ENCODE peak calls at places on chromosomes 5 and 9, in nine cellular contexts. One of them, this sample, is unnamed. For H3K4me1, the result is how much of the 10 kb centered on the place peaks cover.

GRCh38 chr5:34699155-34700077 is 43.3 kb downstream of the RAI14 start:
- DNase-seq in aorta: no peak
- DNase-seq in endodermal cell: peak
- DNase-seq in hepatocyte: peak
- DNase-seq in stomach: peak
- DNase-seq in small intestine: peak
- DNase-seq in transverse colon: peak
- DNase-seq in neuronal stem cell: no peak
- DNase-seq in OCI-LY7: no peak
- DNase-seq in this sample: peak

GRCh38 chr9:14131353-14132088 is 182.4 kb downstream of the NFIB start:
- DNase-seq in aorta: no peak
- DNase-seq in endodermal cell: no peak
- DNase-seq in hepatocyte: no peak
- DNase-seq in stomach: no peak
- DNase-seq in small intestine: no peak
- DNase-seq in transverse colon: no peak
- DNase-seq in neuronal stem cell: no peak
- DNase-seq in OCI-LY7: no peak
- DNase-seq in this sample: no peak

GRCh38 chr9:137619240-137620090 is 660 bp downstream of the EHMT1 start:
- DNase-seq in aorta: peak
- DNase-seq in endodermal cell: no peak
- DNase-seq in hepatocyte: peak
- DNase-seq in stomach: peak
- DNase-seq in small intestine: peak
- DNase-seq in transverse colon: peak
- DNase-seq in neuronal stem cell: no peak
- DNase-seq in OCI-LY7: peak
- DNase-seq in this sample: peak

GRCh38 chr9:119639287-119639955 is 270.2 kb upstream of the BRINP1 start:
- DNase-seq in aorta: no peak
- DNase-seq in endodermal cell: peak
- DNase-seq in hepatocyte: peak
- DNase-seq in stomach: no peak
- DNase-seq in small intestine: no peak
- DNase-seq in transverse colon: no peak
- DNase-seq in neuronal stem cell: peak
- DNase-seq in OCI-LY7: no peak
- DNase-seq in this sample: no peak

GRCh38 chr9:81183763-81184162 is 505.6 kb downstream of the TLE1 start:
- DNase-seq in aorta: no peak
- DNase-seq in endodermal cell: no peak
- DNase-seq in hepatocyte: no peak
- DNase-seq in stomach: no peak
- DNase-seq in small intestine: no peak
- DNase-seq in transverse colon: no peak
- DNase-seq in neuronal stem cell: no peak
- DNase-seq in OCI-LY7: no peak
- DNase-seq in this sample: no peak

GRCh38 chr5:95029569-95030366 is 255.1 kb downstream of the MCTP1 start:
- DNase-seq in aorta: no peak
- DNase-seq in endodermal cell: no peak
- DNase-seq in hepatocyte: no peak
- DNase-seq in stomach: no peak
- DNase-seq in small intestine: no peak
- DNase-seq in transverse colon: no peak
- DNase-seq in neuronal stem cell: no peak
- DNase-seq in OCI-LY7: no peak
- DNase-seq in this sample: no peak

GRCh38 chr5:135458921-135459331 is 6.8 kb upstream of the TIFAB start:
- DNase-seq in aorta: peak
- DNase-seq in endodermal cell: no peak
- DNase-seq in hepatocyte: no peak
- DNase-seq in stomach: peak
- DNase-seq in small intestine: peak
- DNase-seq in transverse colon: peak
- DNase-seq in neuronal stem cell: no peak
- DNase-seq in OCI-LY7: no peak
- DNase-seq in this sample: no peak

GRCh38 chr9:130740218-130741023 is 46.8 kb downstream of the EXOSC2 start:
- DNase-seq in aorta: no peak
- DNase-seq in endodermal cell: no peak
- DNase-seq in hepatocyte: no peak
- DNase-seq in stomach: no peak
- DNase-seq in small intestine: peak
- DNase-seq in transverse colon: no peak
- DNase-seq in neuronal stem cell: no peak
- DNase-seq in OCI-LY7: no peak
- DNase-seq in this sample: no peak

GRCh38 chr5:180631549-180632392 is 17.6 kb downstream of the FLT4 start:
- DNase-seq in aorta: no peak
- DNase-seq in endodermal cell: no peak
- DNase-seq in hepatocyte: no peak
- DNase-seq in stomach: no peak
- DNase-seq in small intestine: no peak
- DNase-seq in transverse colon: no peak
- DNase-seq in neuronal stem cell: no peak
- DNase-seq in OCI-LY7: no peak
- DNase-seq in this sample: no peak

DNA sequence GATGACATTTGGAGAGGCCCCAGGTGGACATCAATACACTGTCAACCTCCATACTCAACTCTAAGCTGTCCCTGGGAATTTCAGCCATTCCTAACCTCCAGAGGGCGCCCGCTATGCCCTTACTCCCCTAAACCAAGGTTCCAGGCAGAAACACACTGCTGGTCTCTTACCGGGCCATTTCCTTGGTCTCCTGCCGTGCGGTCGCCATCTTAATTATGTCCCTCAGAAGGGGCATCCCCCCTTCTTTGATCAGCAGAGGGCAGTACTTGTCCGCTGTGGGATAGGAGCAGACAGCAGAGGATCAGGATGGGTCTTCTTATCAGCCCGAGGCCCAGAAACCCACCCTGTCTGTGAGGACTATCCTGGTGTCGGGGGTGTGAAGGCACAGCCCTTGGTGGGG is 9.3 kb upstream of the ZDHHC12 start:
- DNase-seq in aorta: no peak
- DNase-seq in endodermal cell: peak
- DNase-seq in hepatocyte: peak
- DNase-seq in stomach: peak
- DNase-seq in small intestine: peak
- DNase-seq in transverse colon: peak
- DNase-seq in neuronal stem cell: peak
- DNase-seq in OCI-LY7: peak
- DNase-seq in this sample: peak
- H3K4me3 ChIP-seq in aorta: no peak
- H3K4me3 ChIP-seq in endodermal cell: no peak
- H3K4me3 ChIP-seq in hepatocyte: no peak
- H3K4me3 ChIP-seq in stomach: no peak
- H3K4me3 ChIP-seq in small intestine: no peak
- H3K4me3 ChIP-seq in transverse colon: no peak
- H3K4me3 ChIP-seq in neuronal stem cell: no peak
- H3K4me3 ChIP-seq in OCI-LY7: no peak
- H3K4me3 ChIP-seq in this sample: no peak

GRCh38 chr9:89528131-89528530 is 30.2 kb upstream of the SEMA4D start:
- DNase-seq in aorta: no peak
- DNase-seq in endodermal cell: no peak
- DNase-seq in hepatocyte: no peak
- DNase-seq in stomach: peak
- DNase-seq in small intestine: no peak
- DNase-seq in transverse colon: no peak
- DNase-seq in neuronal stem cell: no peak
- DNase-seq in OCI-LY7: no peak
- DNase-seq in this sample: no peak
- H3K4me1 ChIP-seq in aorta: under half
- H3K4me1 ChIP-seq in endodermal cell: under half
- H3K4me1 ChIP-seq in hepatocyte: under half
- H3K4me1 ChIP-seq in stomach: under half
- H3K4me1 ChIP-seq in small intestine: under half
- H3K4me1 ChIP-seq in transverse colon: under half
- H3K4me1 ChIP-seq in neuronal stem cell: under half
- H3K4me1 ChIP-seq in OCI-LY7: under half
- H3K4me1 ChIP-seq in this sample: under half

GRCh38 chr9:132768932-132769894 is 98.9 kb downstream of the GTF3C4 start:
- DNase-seq in aorta: peak
- DNase-seq in endodermal cell: peak
- DNase-seq in hepatocyte: peak
- DNase-seq in stomach: peak
- DNase-seq in small intestine: peak
- DNase-seq in transverse colon: peak
- DNase-seq in neuronal stem cell: peak
- DNase-seq in OCI-LY7: peak
- DNase-seq in this sample: peak
- H3K4me3 ChIP-seq in aorta: peak
- H3K4me3 ChIP-seq in endodermal cell: peak
- H3K4me3 ChIP-seq in hepatocyte: peak
- H3K4me3 ChIP-seq in stomach: peak
- H3K4me3 ChIP-seq in small intestine: peak
- H3K4me3 ChIP-seq in transverse colon: peak
- H3K4me3 ChIP-seq in neuronal stem cell: peak
- H3K4me3 ChIP-seq in OCI-LY7: peak
- H3K4me3 ChIP-seq in this sample: peak

DNA sequence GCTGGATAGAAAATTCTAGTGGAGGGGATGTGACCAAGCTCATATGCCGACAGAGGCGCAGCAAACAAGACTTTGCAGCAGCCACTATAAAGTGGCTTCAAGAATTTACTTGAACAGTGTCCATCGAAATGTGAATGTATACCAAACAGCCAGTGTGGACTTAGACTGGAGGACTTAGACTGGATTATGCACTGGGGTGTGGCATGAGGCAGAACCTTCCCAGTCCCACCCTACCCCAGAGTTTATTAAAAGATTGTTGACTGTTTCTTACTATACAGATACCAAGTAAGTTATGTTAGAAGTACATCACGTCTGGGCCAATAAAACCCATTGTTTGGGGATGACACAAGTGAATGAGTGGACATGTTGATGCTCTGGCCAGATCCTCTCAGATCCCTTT is 561.3 kb upstream of the KLF4 start:
- DNase-seq in aorta: no peak
- DNase-seq in endodermal cell: no peak
- DNase-seq in hepatocyte: no peak
- DNase-seq in stomach: no peak
- DNase-seq in small intestine: peak
- DNase-seq in transverse colon: no peak
- DNase-seq in neuronal stem cell: no peak
- DNase-seq in OCI-LY7: no peak
- DNase-seq in this sample: no peak
- H3K4me1 ChIP-seq in aorta: under half
- H3K4me1 ChIP-seq in endodermal cell: under half
- H3K4me1 ChIP-seq in hepatocyte: under half
- H3K4me1 ChIP-seq in stomach: under half
- H3K4me1 ChIP-seq in small intestine: under half
- H3K4me1 ChIP-seq in transverse colon: under half
- H3K4me1 ChIP-seq in neuronal stem cell: under half
- H3K4me1 ChIP-seq in OCI-LY7: under half
- H3K4me1 ChIP-seq in this sample: under half

GRCh38 chr5:103014983-103015382 is 105.0 kb downstream of the GIN1 start:
- DNase-seq in aorta: no peak
- DNase-seq in endodermal cell: no peak
- DNase-seq in hepatocyte: no peak
- DNase-seq in stomach: no peak
- DNase-seq in small intestine: no peak
- DNase-seq in transverse colon: no peak
- DNase-seq in neuronal stem cell: no peak
- DNase-seq in OCI-LY7: no peak
- DNase-seq in this sample: no peak
- H3K4me3 ChIP-seq in aorta: no peak
- H3K4me3 ChIP-seq in endodermal cell: no peak
- H3K4me3 ChIP-seq in hepatocyte: no peak
- H3K4me3 ChIP-seq in stomach: no peak
- H3K4me3 ChIP-seq in small intestine: no peak
- H3K4me3 ChIP-seq in transverse colon: no peak
- H3K4me3 ChIP-seq in neuronal stem cell: no peak
- H3K4me3 ChIP-seq in OCI-LY7: no peak
- H3K4me3 ChIP-seq in this sample: no peak